ENCODE peak calls at places on chromosomes 13 and 19, in five cellular contexts. One of them, this sample, is unnamed.

GRCh38 chr19:23259961-23260360 is 9.8 kb upstream of the ZNF724 start:
- DNase-seq in GM12865: no peak
- DNase-seq in choroid plexus epithelial cell: no peak
- DNase-seq in fibroblast of mammary gland: no peak
- DNase-seq in HL-60: no peak
- DNase-seq in this sample: no peak

GRCh38 chr13:98343461-98343860 is 166.4 kb upstream of the RNF113B start:
- DNase-seq in HL-60: no peak
- DNase-seq in GM12865: no peak
- DNase-seq in choroid plexus epithelial cell: no peak
- DNase-seq in fibroblast of mammary gland: no peak
- DNase-seq in this sample: no peak

GRCh38 chr19:3324405-3324856 is 42.0 kb upstream of the NFIC start:
- DNase-seq in fibroblast of mammary gland: peak; percentile 45
- DNase-seq in GM12865: peak; percentile 57
- DNase-seq in choroid plexus epithelial cell: no peak
- DNase-seq in HL-60: peak; percentile 35
- DNase-seq in this sample: peak; percentile 62

GRCh38 chr13:22009937-22010336 is 339.1 kb downstream of the FGF9 start:
- DNase-seq in GM12865: no peak
- DNase-seq in choroid plexus epithelial cell: no peak
- DNase-seq in fibroblast of mammary gland: no peak
- DNase-seq in HL-60: no peak
- DNase-seq in this sample: no peak

GRCh38 chr13:23743717-23744116 is 145.5 kb downstream of the MIPEP start:
- DNase-seq in GM12865: no peak
- DNase-seq in fibroblast of mammary gland: no peak
- DNase-seq in HL-60: no peak
- DNase-seq in choroid plexus epithelial cell: no peak
- DNase-seq in this sample: no peak

GRCh38 chr19:27972291-27973040 is 1240.5 kb downstream of the UQCRFS1 start:
- DNase-seq in choroid plexus epithelial cell: peak; percentile 54
- DNase-seq in fibroblast of mammary gland: peak; percentile 35
- DNase-seq in HL-60: no peak
- DNase-seq in GM12865: no peak
- DNase-seq in this sample: no peak

GRCh38 chr19:29273000-29273691 is 60.2 kb upstream of the UQCRFS1 start:
- DNase-seq in GM12865: no peak
- DNase-seq in HL-60: no peak
- DNase-seq in fibroblast of mammary gland: no peak
- DNase-seq in choroid plexus epithelial cell: no peak
- DNase-seq in this sample: no peak

GRCh38 chr19:19445911-19446361 is 40.5 kb downstream of the GATAD2A start:
- DNase-seq in fibroblast of mammary gland: peak; percentile 49
- DNase-seq in choroid plexus epithelial cell: no peak
- DNase-seq in HL-60: no peak
- DNase-seq in GM12865: peak; percentile 66
- DNase-seq in this sample: no peak

GRCh38 chr19:17292301-17293074 is 10.7 kb downstream of the ABHD8 start:
- DNase-seq in choroid plexus epithelial cell: peak; percentile 93
- DNase-seq in HL-60: peak; percentile 72
- DNase-seq in fibroblast of mammary gland: peak; percentile 91
- DNase-seq in GM12865: peak; percentile 90
- DNase-seq in this sample: peak; percentile 98

GRCh38 chr19:51323481-51323891 is 12.0 kb downstream of the IGLON5 start:
- DNase-seq in GM12865: no peak
- DNase-seq in HL-60: no peak
- DNase-seq in fibroblast of mammary gland: no peak
- DNase-seq in choroid plexus epithelial cell: no peak
- DNase-seq in this sample: no peak

GRCh38 chr13:43664700-43665191 is 122.0 kb downstream of the ENOX1 start:
- DNase-seq in HL-60: no peak
- DNase-seq in choroid plexus epithelial cell: peak; percentile 82
- DNase-seq in fibroblast of mammary gland: peak; percentile 75
- DNase-seq in GM12865: peak; percentile 26
- DNase-seq in this sample: peak; percentile 21

GRCh38 chr13:26342898-26343297 is 89.0 kb downstream of the CDK8 start:
- DNase-seq in GM12865: no peak
- DNase-seq in fibroblast of mammary gland: no peak
- DNase-seq in HL-60: no peak
- DNase-seq in choroid plexus epithelial cell: no peak
- DNase-seq in this sample: no peak

GRCh38 chr13:76667551-76667950 is 218.7 kb downstream of the KCTD12 start:
- DNase-seq in fibroblast of mammary gland: peak; percentile 74
- DNase-seq in GM12865: peak; percentile 26
- DNase-seq in HL-60: peak; percentile 20
- DNase-seq in choroid plexus epithelial cell: peak; percentile 89
- DNase-seq in this sample: peak; percentile 59
- TF ChIP-seq CTCF in fibroblast of mammary gland: peak; percentile 51
- TF ChIP-seq CTCF in GM12865: no peak
- TF ChIP-seq CTCF in HL-60: no peak
- TF ChIP-seq CTCF in choroid plexus epithelial cell: peak; percentile 55
- TF ChIP-seq CTCF in this sample: peak; percentile 26

GRCh38 chr13:37059136-37059847 is at the start of gene SUPT20H:
- DNase-seq in GM12865: peak; percentile 96
- DNase-seq in HL-60: peak; percentile 54
- DNase-seq in fibroblast of mammary gland: peak; percentile 83
- DNase-seq in choroid plexus epithelial cell: peak; percentile 94
- DNase-seq in this sample: peak; percentile 89
- TF ChIP-seq CTCF in GM12865: no peak
- TF ChIP-seq CTCF in HL-60: no peak
- TF ChIP-seq CTCF in fibroblast of mammary gland: no peak
- TF ChIP-seq CTCF in choroid plexus epithelial cell: no peak
- TF ChIP-seq CTCF in this sample: no peak

GRCh38 chr19:49056101-49056901 is 1.2 kb downstream of the CGB7 start:
- DNase-seq in HL-60: peak; percentile 15
- DNase-seq in fibroblast of mammary gland: peak; percentile 21
- DNase-seq in choroid plexus epithelial cell: peak; percentile 37
- DNase-seq in GM12865: peak; percentile 45
- DNase-seq in this sample: peak; percentile 55
- TF ChIP-seq CTCF in HL-60: no peak
- TF ChIP-seq CTCF in fibroblast of mammary gland: no peak
- TF ChIP-seq CTCF in choroid plexus epithelial cell: peak; percentile 41
- TF ChIP-seq CTCF in GM12865: peak; percentile 13
- TF ChIP-seq CTCF in this sample: peak; percentile 15

DNA sequence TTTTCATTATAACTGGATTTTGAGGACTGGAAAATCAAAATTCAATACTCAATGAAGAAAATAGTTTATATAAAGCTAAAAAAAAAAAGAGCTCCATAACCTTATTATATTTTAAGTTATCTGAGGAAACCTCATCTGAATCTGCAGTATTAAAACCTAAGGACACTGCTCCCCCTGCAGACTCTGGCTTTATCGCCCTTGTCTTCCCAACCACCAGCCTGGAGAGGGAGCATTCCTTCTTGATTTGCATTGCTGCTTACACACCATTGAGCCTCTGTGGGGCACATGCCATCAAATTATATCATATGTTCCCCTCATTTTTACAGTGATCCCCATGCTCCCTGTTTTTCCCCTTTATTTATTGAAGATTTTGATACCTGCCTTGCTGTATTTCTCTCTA is 871.4 kb upstream of the GPC6 start:
- DNase-seq in HL-60: no peak
- DNase-seq in GM12865: no peak
- DNase-seq in fibroblast of mammary gland: peak; percentile 30
- DNase-seq in choroid plexus epithelial cell: peak; percentile 86
- DNase-seq in this sample: peak; percentile 47
- TF ChIP-seq CTCF in HL-60: no peak
- TF ChIP-seq CTCF in GM12865: no peak
- TF ChIP-seq CTCF in fibroblast of mammary gland: peak; percentile 47
- TF ChIP-seq CTCF in choroid plexus epithelial cell: peak; percentile 97
- TF ChIP-seq CTCF in this sample: peak; percentile 30

DNA sequence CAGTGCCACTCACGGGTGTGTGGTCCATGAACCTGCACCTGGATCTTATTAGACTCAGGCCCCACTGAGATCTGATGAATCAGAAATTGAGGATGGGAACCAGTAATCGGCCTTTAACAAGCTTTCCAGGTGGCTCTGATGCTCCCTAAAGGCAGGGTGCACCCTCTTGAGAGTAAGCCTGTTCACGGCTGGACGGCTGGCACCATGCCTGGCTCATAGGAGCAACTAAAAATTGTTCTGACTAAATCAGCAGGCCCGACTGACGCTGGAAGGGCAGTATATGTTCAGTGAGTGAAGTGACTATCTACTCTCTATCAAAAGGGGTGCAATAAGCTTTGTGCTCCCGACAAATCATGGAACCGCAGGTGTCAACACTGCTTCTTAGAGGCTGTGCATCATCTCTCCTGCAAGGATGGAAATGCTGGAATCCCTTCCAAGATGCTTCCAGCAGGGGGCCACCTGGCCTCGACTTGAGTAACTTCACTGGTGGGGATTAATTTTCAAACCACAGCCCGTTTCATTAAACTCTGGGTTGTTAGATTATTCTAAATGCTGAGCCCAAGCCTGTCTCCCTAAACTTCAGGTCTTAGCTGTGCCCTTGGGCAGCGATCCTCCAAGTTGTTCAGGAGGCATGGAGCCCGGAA is 28.4 kb downstream of the TMTC4 start:
- DNase-seq in choroid plexus epithelial cell: peak; percentile 61
- DNase-seq in fibroblast of mammary gland: peak; percentile 45
- DNase-seq in HL-60: no peak
- DNase-seq in GM12865: no peak
- DNase-seq in this sample: peak; percentile 24
- TF ChIP-seq CTCF in choroid plexus epithelial cell: peak; percentile 77
- TF ChIP-seq CTCF in fibroblast of mammary gland: peak; percentile 57
- TF ChIP-seq CTCF in HL-60: no peak
- TF ChIP-seq CTCF in GM12865: no peak
- TF ChIP-seq CTCF in this sample: peak; percentile 47

DNA sequence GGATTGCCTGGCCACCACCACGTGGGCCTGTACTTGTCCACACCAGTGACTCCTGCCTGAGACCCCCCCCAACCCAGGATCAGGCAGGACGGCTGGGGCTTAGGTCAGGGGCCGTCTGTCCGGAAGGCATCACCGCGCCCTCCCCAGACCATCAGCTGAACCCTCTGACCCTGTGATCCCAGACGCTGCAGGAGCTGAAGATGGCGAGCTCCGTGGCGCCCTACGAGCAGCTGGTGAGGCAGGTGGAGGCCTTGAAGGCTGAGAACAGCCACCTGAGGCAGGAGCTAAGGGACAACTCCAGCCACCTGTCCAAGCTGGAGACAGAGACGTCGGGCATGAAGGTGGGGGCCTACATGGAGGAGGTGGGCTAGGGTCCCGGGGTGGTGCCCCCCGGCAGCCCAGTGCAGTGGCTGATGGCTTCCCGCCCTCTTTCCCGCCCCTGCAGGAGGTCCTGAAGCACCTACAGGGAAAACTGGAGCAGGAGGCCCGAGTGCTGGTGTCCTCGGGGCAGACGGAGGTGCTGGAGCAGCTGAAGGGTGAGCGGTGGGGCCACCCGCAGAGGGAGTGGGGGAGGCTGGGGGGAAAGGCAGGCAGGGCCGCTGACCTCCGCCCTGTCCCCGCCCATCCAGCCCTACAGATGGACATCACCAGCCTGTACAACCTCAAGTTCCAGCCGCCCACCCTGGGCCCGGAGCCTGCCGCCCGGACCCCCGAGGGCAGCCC is 3.0 kb downstream of the APC2 start:
- DNase-seq in choroid plexus epithelial cell: no peak
- DNase-seq in fibroblast of mammary gland: no peak
- DNase-seq in HL-60: no peak
- DNase-seq in GM12865: no peak
- DNase-seq in this sample: no peak
- TF ChIP-seq CTCF in choroid plexus epithelial cell: no peak
- TF ChIP-seq CTCF in fibroblast of mammary gland: no peak
- TF ChIP-seq CTCF in HL-60: no peak
- TF ChIP-seq CTCF in GM12865: no peak
- TF ChIP-seq CTCF in this sample: no peak

This sample was measured in MCF 10A.